ENCODE peak calls at places on chromosomes 5 and 9, in six cellular contexts. One of them, this sample, is unnamed.

GRCh38 chr9:97889941-97890557 is 32.3 kb downstream of the TRMO start:
- DNase-seq in OCI-LY7: peak; percentile 45
- DNase-seq in head of caudate nucleus: no peak
- DNase-seq in activated T-cell treated with anti-CD3 and anti-CD28 coated beads, Interleukin-2, amount 50 U/mL, for 72 hours: peak; percentile 68
- DNase-seq in stimulated activated naive CD4-positive, alpha-beta T cell: peak; percentile 58
- DNase-seq in PC-9: peak; percentile 33
- DNase-seq in this sample: peak; percentile 6

GRCh38 chr5:83147593-83147992 is 70.2 kb downstream of the XRCC4 start:
- DNase-seq in OCI-LY7: no peak
- DNase-seq in head of caudate nucleus: no peak
- DNase-seq in activated T-cell treated with anti-CD3 and anti-CD28 coated beads, Interleukin-2, amount 50 U/mL, for 72 hours: no peak
- DNase-seq in stimulated activated naive CD4-positive, alpha-beta T cell: no peak
- DNase-seq in PC-9: no peak
- DNase-seq in this sample: no peak

GRCh38 chr5:5978501-5979361 is 399.6 kb downstream of the MED10 start:
- DNase-seq in OCI-LY7: no peak
- DNase-seq in head of caudate nucleus: no peak
- DNase-seq in activated T-cell treated with anti-CD3 and anti-CD28 coated beads, Interleukin-2, amount 50 U/mL, for 72 hours: no peak
- DNase-seq in stimulated activated naive CD4-positive, alpha-beta T cell: no peak
- DNase-seq in PC-9: no peak
- DNase-seq in this sample: no peak

GRCh38 chr5:168967882-168968620 is 332.9 kb downstream of the SLIT3 start:
- DNase-seq in OCI-LY7: no peak
- DNase-seq in head of caudate nucleus: no peak
- DNase-seq in activated T-cell treated with anti-CD3 and anti-CD28 coated beads, Interleukin-2, amount 50 U/mL, for 72 hours: no peak
- DNase-seq in stimulated activated naive CD4-positive, alpha-beta T cell: no peak
- DNase-seq in PC-9: no peak
- DNase-seq in this sample: no peak

GRCh38 chr9:135116892-135117680 is 29.6 kb downstream of the OLFM1 start:
- DNase-seq in OCI-LY7: no peak
- DNase-seq in head of caudate nucleus: peak; percentile 66
- DNase-seq in activated T-cell treated with anti-CD3 and anti-CD28 coated beads, Interleukin-2, amount 50 U/mL, for 72 hours: no peak
- DNase-seq in stimulated activated naive CD4-positive, alpha-beta T cell: no peak
- DNase-seq in PC-9: no peak
- DNase-seq in this sample: no peak

GRCh38 chr9:4741365-4742031 is 496 bp upstream of the AK3 start:
- DNase-seq in OCI-LY7: peak; percentile 28
- DNase-seq in head of caudate nucleus: peak; percentile 48
- DNase-seq in activated T-cell treated with anti-CD3 and anti-CD28 coated beads, Interleukin-2, amount 50 U/mL, for 72 hours: peak; percentile 24
- DNase-seq in stimulated activated naive CD4-positive, alpha-beta T cell: no peak
- DNase-seq in PC-9: peak; percentile 7
- DNase-seq in this sample: peak; percentile 43

GRCh38 chr9:102499468-102499867 is 495.7 kb upstream of the CYLC2 start:
- DNase-seq in OCI-LY7: no peak
- DNase-seq in head of caudate nucleus: no peak
- DNase-seq in activated T-cell treated with anti-CD3 and anti-CD28 coated beads, Interleukin-2, amount 50 U/mL, for 72 hours: no peak
- DNase-seq in stimulated activated naive CD4-positive, alpha-beta T cell: no peak
- DNase-seq in PC-9: no peak
- DNase-seq in this sample: no peak

GRCh38 chr5:33936381-33937016 is at the start of gene RXFP3:
- DNase-seq in OCI-LY7: no peak
- DNase-seq in head of caudate nucleus: no peak
- DNase-seq in activated T-cell treated with anti-CD3 and anti-CD28 coated beads, Interleukin-2, amount 50 U/mL, for 72 hours: no peak
- DNase-seq in stimulated activated naive CD4-positive, alpha-beta T cell: no peak
- DNase-seq in PC-9: no peak
- DNase-seq in this sample: no peak

GRCh38 chr9:136128436-136128835 is 9.8 kb upstream of the TMEM250 start:
- DNase-seq in OCI-LY7: no peak
- DNase-seq in head of caudate nucleus: no peak
- DNase-seq in activated T-cell treated with anti-CD3 and anti-CD28 coated beads, Interleukin-2, amount 50 U/mL, for 72 hours: no peak
- DNase-seq in stimulated activated naive CD4-positive, alpha-beta T cell: no peak
- DNase-seq in PC-9: no peak
- DNase-seq in this sample: no peak

GRCh38 chr5:69512740-69513260 is 20.2 kb downstream of the OCLN start:
- DNase-seq in OCI-LY7: no peak
- DNase-seq in head of caudate nucleus: no peak
- DNase-seq in activated T-cell treated with anti-CD3 and anti-CD28 coated beads, Interleukin-2, amount 50 U/mL, for 72 hours: no peak
- DNase-seq in stimulated activated naive CD4-positive, alpha-beta T cell: no peak
- DNase-seq in PC-9: no peak
- DNase-seq in this sample: peak; percentile 58

GRCh38 chr9:89678394-89679005 is 73.7 kb downstream of the GADD45G start:
- DNase-seq in OCI-LY7: no peak
- DNase-seq in head of caudate nucleus: no peak
- DNase-seq in activated T-cell treated with anti-CD3 and anti-CD28 coated beads, Interleukin-2, amount 50 U/mL, for 72 hours: no peak
- DNase-seq in stimulated activated naive CD4-positive, alpha-beta T cell: no peak
- DNase-seq in PC-9: no peak
- DNase-seq in this sample: no peak

GRCh38 chr9:112387115-112387514 is 7.2 kb downstream of the HSDL2 start:
- DNase-seq in OCI-LY7: no peak
- DNase-seq in head of caudate nucleus: no peak
- DNase-seq in activated T-cell treated with anti-CD3 and anti-CD28 coated beads, Interleukin-2, amount 50 U/mL, for 72 hours: no peak
- DNase-seq in stimulated activated naive CD4-positive, alpha-beta T cell: no peak
- DNase-seq in PC-9: no peak
- DNase-seq in this sample: no peak

GRCh38 chr5:170269579-170269978 is 28.0 kb downstream of the LCP2 start:
- DNase-seq in OCI-LY7: no peak
- DNase-seq in head of caudate nucleus: no peak
- DNase-seq in activated T-cell treated with anti-CD3 and anti-CD28 coated beads, Interleukin-2, amount 50 U/mL, for 72 hours: peak; percentile 76
- DNase-seq in stimulated activated naive CD4-positive, alpha-beta T cell: no peak
- DNase-seq in PC-9: no peak
- DNase-seq in this sample: no peak

GRCh38 chr5:142432961-142433360 is 108.1 kb upstream of the SPRY4 start:
- DNase-seq in OCI-LY7: no peak
- DNase-seq in head of caudate nucleus: no peak
- DNase-seq in activated T-cell treated with anti-CD3 and anti-CD28 coated beads, Interleukin-2, amount 50 U/mL, for 72 hours: peak; percentile 38
- DNase-seq in stimulated activated naive CD4-positive, alpha-beta T cell: peak; percentile 60
- DNase-seq in PC-9: peak; percentile 45
- DNase-seq in this sample: no peak

GRCh38 chr5:125198270-125198974 is 452.0 kb upstream of the ZNF608 start:
- DNase-seq in OCI-LY7: peak; percentile 47
- DNase-seq in head of caudate nucleus: peak; percentile 39
- DNase-seq in activated T-cell treated with anti-CD3 and anti-CD28 coated beads, Interleukin-2, amount 50 U/mL, for 72 hours: no peak
- DNase-seq in stimulated activated naive CD4-positive, alpha-beta T cell: no peak
- DNase-seq in PC-9: no peak
- DNase-seq in this sample: peak; percentile 86

GRCh38 chr5:112006721-112007120 is 249.7 kb upstream of the NREP start:
- DNase-seq in OCI-LY7: no peak
- DNase-seq in head of caudate nucleus: no peak
- DNase-seq in activated T-cell treated with anti-CD3 and anti-CD28 coated beads, Interleukin-2, amount 50 U/mL, for 72 hours: no peak
- DNase-seq in stimulated activated naive CD4-positive, alpha-beta T cell: no peak
- DNase-seq in PC-9: no peak
- DNase-seq in this sample: peak; percentile 79

GRCh38 chr9:113274474-113275146 is 762 bp downstream of the CDC26 start:
- DNase-seq in OCI-LY7: peak; percentile 78
- DNase-seq in head of caudate nucleus: no peak
- DNase-seq in activated T-cell treated with anti-CD3 and anti-CD28 coated beads, Interleukin-2, amount 50 U/mL, for 72 hours: peak; percentile 31
- DNase-seq in stimulated activated naive CD4-positive, alpha-beta T cell: peak; percentile 58
- DNase-seq in PC-9: peak; percentile 32
- DNase-seq in this sample: peak; percentile 80

GRCh38 chr5:62522811-62523210 is 55.8 kb upstream of the LRRC70 start:
- DNase-seq in OCI-LY7: no peak
- DNase-seq in head of caudate nucleus: no peak
- DNase-seq in activated T-cell treated with anti-CD3 and anti-CD28 coated beads, Interleukin-2, amount 50 U/mL, for 72 hours: no peak
- DNase-seq in stimulated activated naive CD4-positive, alpha-beta T cell: no peak
- DNase-seq in PC-9: no peak
- DNase-seq in this sample: no peak

GRCh38 chr5:6753851-6754250 is 40.6 kb downstream of the TENT4A start:
- DNase-seq in OCI-LY7: no peak
- DNase-seq in head of caudate nucleus: no peak
- DNase-seq in activated T-cell treated with anti-CD3 and anti-CD28 coated beads, Interleukin-2, amount 50 U/mL, for 72 hours: no peak
- DNase-seq in stimulated activated naive CD4-positive, alpha-beta T cell: no peak
- DNase-seq in PC-9: no peak
- DNase-seq in this sample: no peak

GRCh38 chr9:131145245-131145644 is 19.9 kb downstream of the NUP214 start:
- DNase-seq in OCI-LY7: no peak
- DNase-seq in head of caudate nucleus: no peak
- DNase-seq in activated T-cell treated with anti-CD3 and anti-CD28 coated beads, Interleukin-2, amount 50 U/mL, for 72 hours: no peak
- DNase-seq in stimulated activated naive CD4-positive, alpha-beta T cell: no peak
- DNase-seq in PC-9: no peak
- DNase-seq in this sample: no peak

GRCh38 chr5:151132959-151133358 is 24.6 kb downstream of the ANXA6 start:
- DNase-seq in OCI-LY7: peak; percentile 69
- DNase-seq in head of caudate nucleus: no peak
- DNase-seq in activated T-cell treated with anti-CD3 and anti-CD28 coated beads, Interleukin-2, amount 50 U/mL, for 72 hours: no peak
- DNase-seq in stimulated activated naive CD4-positive, alpha-beta T cell: no peak
- DNase-seq in PC-9: no peak
- DNase-seq in this sample: no peak

GRCh38 chr5:171495122-171495700 is 75.8 kb downstream of the FGF18 start:
- DNase-seq in OCI-LY7: no peak
- DNase-seq in head of caudate nucleus: no peak
- DNase-seq in activated T-cell treated with anti-CD3 and anti-CD28 coated beads, Interleukin-2, amount 50 U/mL, for 72 hours: no peak
- DNase-seq in stimulated activated naive CD4-positive, alpha-beta T cell: no peak
- DNase-seq in PC-9: peak; percentile 50
- DNase-seq in this sample: peak; percentile 8

GRCh38 chr9:19976226-19976625 is 187.4 kb upstream of the SLC24A2 start:
- DNase-seq in OCI-LY7: peak; percentile 14
- DNase-seq in head of caudate nucleus: no peak
- DNase-seq in activated T-cell treated with anti-CD3 and anti-CD28 coated beads, Interleukin-2, amount 50 U/mL, for 72 hours: peak; percentile 49
- DNase-seq in stimulated activated naive CD4-positive, alpha-beta T cell: peak; percentile 50
- DNase-seq in PC-9: no peak
- DNase-seq in this sample: no peak

GRCh38 chr5:16617272-16617973 is 626 bp upstream of the RETREG1 start:
- DNase-seq in OCI-LY7: no peak
- DNase-seq in head of caudate nucleus: no peak
- DNase-seq in activated T-cell treated with anti-CD3 and anti-CD28 coated beads, Interleukin-2, amount 50 U/mL, for 72 hours: peak; percentile 42
- DNase-seq in stimulated activated naive CD4-positive, alpha-beta T cell: peak; percentile 78
- DNase-seq in PC-9: no peak
- DNase-seq in this sample: no peak

GRCh38 chr5:102811962-102812361 is 56.9 kb downstream of the PAM start:
- DNase-seq in OCI-LY7: no peak
- DNase-seq in head of caudate nucleus: no peak
- DNase-seq in activated T-cell treated with anti-CD3 and anti-CD28 coated beads, Interleukin-2, amount 50 U/mL, for 72 hours: no peak
- DNase-seq in stimulated activated naive CD4-positive, alpha-beta T cell: no peak
- DNase-seq in PC-9: no peak
- DNase-seq in this sample: peak; percentile 55

GRCh38 chr5:81778642-81779041 is 27.7 kb upstream of the SSBP2 start:
- DNase-seq in OCI-LY7: peak; percentile 31
- DNase-seq in head of caudate nucleus: no peak
- DNase-seq in activated T-cell treated with anti-CD3 and anti-CD28 coated beads, Interleukin-2, amount 50 U/mL, for 72 hours: peak; percentile 4
- DNase-seq in stimulated activated naive CD4-positive, alpha-beta T cell: peak; percentile 16
- DNase-seq in PC-9: no peak
- DNase-seq in this sample: peak; percentile 54

GRCh38 chr9:106602354-106602753 is 260.6 kb upstream of the ZNF462 start:
- DNase-seq in OCI-LY7: no peak
- DNase-seq in head of caudate nucleus: no peak
- DNase-seq in activated T-cell treated with anti-CD3 and anti-CD28 coated beads, Interleukin-2, amount 50 U/mL, for 72 hours: no peak
- DNase-seq in stimulated activated naive CD4-positive, alpha-beta T cell: no peak
- DNase-seq in PC-9: no peak
- DNase-seq in this sample: no peak

GRCh38 chr5:101929628-101930027 is 366.5 kb downstream of the SLCO4C1 start:
- DNase-seq in OCI-LY7: no peak
- DNase-seq in head of caudate nucleus: no peak
- DNase-seq in activated T-cell treated with anti-CD3 and anti-CD28 coated beads, Interleukin-2, amount 50 U/mL, for 72 hours: no peak
- DNase-seq in stimulated activated naive CD4-positive, alpha-beta T cell: no peak
- DNase-seq in PC-9: no peak
- DNase-seq in this sample: no peak

GRCh38 chr5:37533851-37534250 is 154.7 kb downstream of the WDR70 start:
- DNase-seq in OCI-LY7: no peak
- DNase-seq in head of caudate nucleus: no peak
- DNase-seq in activated T-cell treated with anti-CD3 and anti-CD28 coated beads, Interleukin-2, amount 50 U/mL, for 72 hours: no peak
- DNase-seq in stimulated activated naive CD4-positive, alpha-beta T cell: no peak
- DNase-seq in PC-9: peak; percentile 68
- DNase-seq in this sample: no peak

GRCh38 chr9:133000842-133001241 is 22.3 kb downstream of the GFI1B start:
- DNase-seq in OCI-LY7: no peak
- DNase-seq in head of caudate nucleus: no peak
- DNase-seq in activated T-cell treated with anti-CD3 and anti-CD28 coated beads, Interleukin-2, amount 50 U/mL, for 72 hours: no peak
- DNase-seq in stimulated activated naive CD4-positive, alpha-beta T cell: no peak
- DNase-seq in PC-9: no peak
- DNase-seq in this sample: no peak

GRCh38 chr5:132489871-132490483 is 596 bp downstream of the IRF1 start:
- DNase-seq in OCI-LY7: peak; percentile 70
- DNase-seq in head of caudate nucleus: peak; percentile 54
- DNase-seq in activated T-cell treated with anti-CD3 and anti-CD28 coated beads, Interleukin-2, amount 50 U/mL, for 72 hours: no peak
- DNase-seq in stimulated activated naive CD4-positive, alpha-beta T cell: no peak
- DNase-seq in PC-9: no peak
- DNase-seq in this sample: peak; percentile 45

GRCh38 chr9:86275962-86276361 is 6.4 kb downstream of the ISCA1 start:
- DNase-seq in OCI-LY7: peak; percentile 33
- DNase-seq in head of caudate nucleus: no peak
- DNase-seq in activated T-cell treated with anti-CD3 and anti-CD28 coated beads, Interleukin-2, amount 50 U/mL, for 72 hours: no peak
- DNase-seq in stimulated activated naive CD4-positive, alpha-beta T cell: no peak
- DNase-seq in PC-9: no peak
- DNase-seq in this sample: peak; percentile 25

GRCh38 chr5:59528226-59528862 is 365.2 kb downstream of the PDE4D start:
- DNase-seq in OCI-LY7: no peak
- DNase-seq in head of caudate nucleus: no peak
- DNase-seq in activated T-cell treated with anti-CD3 and anti-CD28 coated beads, Interleukin-2, amount 50 U/mL, for 72 hours: no peak
- DNase-seq in stimulated activated naive CD4-positive, alpha-beta T cell: no peak
- DNase-seq in PC-9: no peak
- DNase-seq in this sample: no peak

GRCh38 chr5:130762031-130762430 is 403.0 kb downstream of the HINT1 start:
- DNase-seq in OCI-LY7: no peak
- DNase-seq in head of caudate nucleus: no peak
- DNase-seq in activated T-cell treated with anti-CD3 and anti-CD28 coated beads, Interleukin-2, amount 50 U/mL, for 72 hours: no peak
- DNase-seq in stimulated activated naive CD4-positive, alpha-beta T cell: no peak
- DNase-seq in PC-9: no peak
- DNase-seq in this sample: peak; percentile 42

GRCh38 chr5:84383816-84384603 is 670 bp downstream of the EDIL3 start:
- DNase-seq in OCI-LY7: no peak
- DNase-seq in head of caudate nucleus: peak; percentile 72
- DNase-seq in activated T-cell treated with anti-CD3 and anti-CD28 coated beads, Interleukin-2, amount 50 U/mL, for 72 hours: no peak
- DNase-seq in stimulated activated naive CD4-positive, alpha-beta T cell: no peak
- DNase-seq in PC-9: peak; percentile 48
- DNase-seq in this sample: peak; percentile 63

GRCh38 chr9:7374966-7375650 is 424.5 kb downstream of the DMAC1 start:
- DNase-seq in OCI-LY7: no peak
- DNase-seq in head of caudate nucleus: no peak
- DNase-seq in activated T-cell treated with anti-CD3 and anti-CD28 coated beads, Interleukin-2, amount 50 U/mL, for 72 hours: no peak
- DNase-seq in stimulated activated naive CD4-positive, alpha-beta T cell: no peak
- DNase-seq in PC-9: no peak
- DNase-seq in this sample: no peak

GRCh38 chr5:181207214-181207959 is 2.4 kb upstream of the TRIM7 start:
- DNase-seq in OCI-LY7: peak; percentile 87
- DNase-seq in head of caudate nucleus: peak; percentile 78
- DNase-seq in activated T-cell treated with anti-CD3 and anti-CD28 coated beads, Interleukin-2, amount 50 U/mL, for 72 hours: peak; percentile 82
- DNase-seq in stimulated activated naive CD4-positive, alpha-beta T cell: no peak
- DNase-seq in PC-9: peak; percentile 86
- DNase-seq in this sample: peak; percentile 95

GRCh38 chr9:91207481-91207888 is 154.2 kb downstream of the AUH start:
- DNase-seq in OCI-LY7: no peak
- DNase-seq in head of caudate nucleus: no peak
- DNase-seq in activated T-cell treated with anti-CD3 and anti-CD28 coated beads, Interleukin-2, amount 50 U/mL, for 72 hours: no peak
- DNase-seq in stimulated activated naive CD4-positive, alpha-beta T cell: no peak
- DNase-seq in PC-9: no peak
- DNase-seq in this sample: peak; percentile 92

GRCh38 chr9:34501889-34502425 is 20.8 kb downstream of the ENHO start:
- DNase-seq in OCI-LY7: no peak
- DNase-seq in head of caudate nucleus: peak; percentile 90
- DNase-seq in activated T-cell treated with anti-CD3 and anti-CD28 coated beads, Interleukin-2, amount 50 U/mL, for 72 hours: no peak
- DNase-seq in stimulated activated naive CD4-positive, alpha-beta T cell: no peak
- DNase-seq in PC-9: no peak
- DNase-seq in this sample: no peak

GRCh38 chr9:94772654-94773303 is 46.3 kb downstream of the AOPEP start:
- DNase-seq in OCI-LY7: no peak
- DNase-seq in head of caudate nucleus: peak; percentile 53
- DNase-seq in activated T-cell treated with anti-CD3 and anti-CD28 coated beads, Interleukin-2, amount 50 U/mL, for 72 hours: no peak
- DNase-seq in stimulated activated naive CD4-positive, alpha-beta T cell: no peak
- DNase-seq in PC-9: no peak
- DNase-seq in this sample: peak; percentile 64